ENCODE peak calls at places on chromosomes 4 and X, in five cellular contexts. Y is fibroblast of lung, M is lung, A is LNCaP clone FGC, S is IMR-90. I is an unnamed sample.

GRCh38 chrX:22922961-22923360 is 76.8 kb upstream of the DDX53 start:
- DNase-seq in Y (peak; percentile 69), M (no peak), A (no peak), S (peak; percentile 60), I (peak; percentile 22)

GRCh38 chr4:39259571-39260330 is 77.4 kb downstream of the WDR19 start:
- DNase-seq in Y (peak; percentile 84), M (no peak), A (no peak), S (peak; percentile 86), I (peak; percentile 62)

GRCh38 chrX:30702736-30703135 is 49.5 kb downstream of the GK start:
- DNase-seq in Y (peak; percentile 80), M (no peak), A (no peak), S (peak; percentile 91), I (peak; percentile 36)

GRCh38 chrX:39850630-39851152 is 247.1 kb downstream of the BCOR start:
- DNase-seq in Y (peak; percentile 46), M (no peak), A (no peak), S (peak; percentile 69), I (peak; percentile 54)

GRCh38 chr4:82213485-82214162 is 160.2 kb downstream of the HNRNPD start:
- DNase-seq in Y (no peak), M (no peak), A (no peak), S (no peak), I (no peak)

GRCh38 chrX:7147431-7147977 is at the start of gene STS:
- DNase-seq in Y (peak; percentile 28), M (peak; percentile 33), A (no peak), S (peak; percentile 14), I (peak; percentile 16)

GRCh38 chrX:107449490-107450175 is at the start of gene FRMPD3:
- DNase-seq in Y (no peak), M (no peak), A (no peak), S (no peak), I (no peak)

GRCh38 chr4:79049840-79050520 is 110.7 kb upstream of the PAQR3 start:
- DNase-seq in Y (no peak), M (no peak), A (no peak), S (no peak), I (peak; percentile 9)

GRCh38 chrX:101190736-101191135 is 28.9 kb upstream of the DRP2 start:
- DNase-seq in Y (peak; percentile 23), M (no peak), A (no peak), S (peak; percentile 34), I (no peak)

GRCh38 chr4:4990857-4991540 is 28.3 kb downstream of the CYTL1 start:
- DNase-seq in Y (peak; percentile 85), M (peak; percentile 57), A (no peak), S (peak; percentile 62), I (peak; percentile 55)

GRCh38 chr4:41981456-41981855 is at the start of gene DCAF4L1:
- DNase-seq in Y (no peak), M (no peak), A (no peak), S (no peak), I (no peak)

GRCh38 chr4:186587416-186588018 is 32.1 kb upstream of the MTNR1A start:
- DNase-seq in Y (peak; percentile 41), M (peak; percentile 56), A (peak; percentile 13), S (peak; percentile 65), I (peak; percentile 65)

GRCh38 chrX:1026263-1027015 is 186.0 kb downstream of the CRLF2 start:
- DNase-seq in Y (no peak), M (no peak), A (no peak), S (no peak), I (no peak)

GRCh38 chrX:136183917-136184316 is 36.6 kb downstream of the FHL1 start:
- DNase-seq in Y (no peak), M (no peak), A (no peak), S (no peak), I (no peak)

GRCh38 chrX:153782324-153782723 is 1.5 kb downstream of the SRPK3 start:
- DNase-seq in Y (no peak), M (no peak), A (no peak), S (no peak), I (no peak)

GRCh38 chr4:27635936-27636913 is 775.6 kb downstream of the STIM2 start:
- DNase-seq in Y (no peak), M (no peak), A (no peak), S (no peak), I (no peak)

GRCh38 chr4:133483600-133484246 is 334.6 kb downstream of the PCDH10 start:
- DNase-seq in Y (peak; percentile 58), M (no peak), A (peak; percentile 53), S (peak; percentile 33), I (peak; percentile 57)

GRCh38 chr4:73856518-73856917 is 3.4 kb downstream of the PF4V1 start:
- DNase-seq in Y (peak; percentile 78), M (no peak), A (no peak), S (no peak), I (peak; percentile 83)

GRCh38 chrX:103488332-103488731 is 31.0 kb downstream of the RAB40A start:
- DNase-seq in Y (peak; percentile 8), M (no peak), A (no peak), S (no peak), I (peak; percentile 26)

GRCh38 chrX:41666251-41666650 is 22.5 kb upstream of the GPR34 start:
- DNase-seq in Y (peak; percentile 34), M (no peak), A (no peak), S (peak; percentile 36), I (peak; percentile 28)

DNA sequence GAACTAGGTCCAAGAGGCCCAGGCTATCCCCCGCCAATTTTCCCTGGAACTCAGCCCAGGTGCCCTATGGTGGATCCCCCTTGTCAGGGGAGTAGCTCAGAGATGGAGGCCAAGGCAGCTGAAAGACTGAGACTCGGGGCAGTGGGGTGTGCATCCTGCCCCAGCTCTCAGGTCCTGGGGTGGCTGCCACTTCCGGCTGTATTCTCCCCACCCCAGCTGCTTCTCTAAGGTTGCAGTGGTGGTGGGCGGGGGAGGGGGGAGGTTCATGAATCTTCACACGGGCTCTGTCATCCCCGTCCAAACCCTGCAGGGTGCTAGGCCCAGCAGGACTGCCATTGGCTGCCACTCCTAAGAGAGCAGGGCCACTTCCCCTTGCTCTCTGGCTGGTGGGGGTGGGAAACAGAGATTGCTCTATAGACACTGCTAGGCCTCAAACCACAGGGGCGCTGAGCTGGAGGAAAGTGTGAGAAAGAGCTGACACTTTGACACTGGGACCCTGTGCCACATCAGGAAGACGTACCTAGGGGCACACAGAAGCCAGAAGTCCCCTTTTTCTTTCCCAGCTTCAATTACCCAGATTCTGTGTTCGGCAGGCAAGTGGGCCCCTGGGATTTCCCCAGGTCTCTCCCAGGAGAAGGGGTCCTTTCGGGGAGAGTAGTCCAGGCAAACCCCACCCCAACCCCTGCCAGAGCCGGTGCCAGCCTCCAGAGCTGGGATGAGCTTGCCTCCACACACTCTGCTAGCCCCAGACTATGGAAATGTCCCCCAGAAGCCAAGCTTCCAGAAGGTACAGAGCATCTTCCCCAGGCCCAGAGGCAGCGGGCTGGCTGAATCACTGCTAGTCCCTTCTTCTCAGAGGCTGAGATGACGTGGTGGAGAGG is 1.6 kb downstream of the SASH3 start:
- DNase-seq in Y (no peak), M (peak; percentile 46), A (no peak), S (no peak), I (no peak)
- H3K4me3 ChIP-seq in Y (no peak overlapping the region), M (no peak overlapping the region), A (no peak overlapping the region), S (no peak overlapping the region), I (no peak overlapping the region)

GRCh38 chr4:182877326-182877883 is 39.8 kb downstream of the DCTD start:
- DNase-seq in Y (no peak), M (no peak), A (no peak), S (no peak), I (no peak)
- TF ChIP-seq CTCF in Y (no peak), M (no peak), A (peak; percentile 3), S (no peak), I (no peak)

DNA sequence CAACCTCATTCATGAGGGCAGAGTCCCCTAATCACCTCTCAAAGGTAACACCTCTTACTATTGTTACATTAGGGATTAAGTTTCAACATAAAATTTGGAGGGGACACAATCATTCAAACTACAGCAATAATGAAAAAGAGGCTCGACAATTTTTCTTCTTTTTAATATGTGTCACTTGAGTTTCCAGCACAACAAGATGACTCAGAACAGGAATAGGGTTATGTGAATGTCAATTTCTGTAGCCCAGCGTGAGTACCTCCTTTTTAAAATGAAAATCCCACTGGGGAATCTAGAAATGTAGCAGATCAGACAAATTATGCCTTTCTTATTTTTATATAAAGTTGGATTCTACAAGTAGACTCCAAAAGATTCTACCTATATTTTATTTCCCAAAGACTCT is 83.7 kb downstream of the ZNF330 start:
- DNase-seq in Y (no peak), M (no peak), A (no peak), S (no peak), I (no peak)
- H3K4me3 ChIP-seq in Y (no peak overlapping the region), M (no peak overlapping the region), A (no peak overlapping the region), S (no peak overlapping the region), I (no peak overlapping the region)

GRCh38 chr4:183072181-183072580 is 26.9 kb upstream of the WWC2 start:
- DNase-seq in Y (peak; percentile 68), M (no peak), A (no peak), S (peak; percentile 29), I (no peak)
- TF ChIP-seq CTCF in Y (no peak), M (no peak), A (no peak), S (no peak), I (no peak)

DNA sequence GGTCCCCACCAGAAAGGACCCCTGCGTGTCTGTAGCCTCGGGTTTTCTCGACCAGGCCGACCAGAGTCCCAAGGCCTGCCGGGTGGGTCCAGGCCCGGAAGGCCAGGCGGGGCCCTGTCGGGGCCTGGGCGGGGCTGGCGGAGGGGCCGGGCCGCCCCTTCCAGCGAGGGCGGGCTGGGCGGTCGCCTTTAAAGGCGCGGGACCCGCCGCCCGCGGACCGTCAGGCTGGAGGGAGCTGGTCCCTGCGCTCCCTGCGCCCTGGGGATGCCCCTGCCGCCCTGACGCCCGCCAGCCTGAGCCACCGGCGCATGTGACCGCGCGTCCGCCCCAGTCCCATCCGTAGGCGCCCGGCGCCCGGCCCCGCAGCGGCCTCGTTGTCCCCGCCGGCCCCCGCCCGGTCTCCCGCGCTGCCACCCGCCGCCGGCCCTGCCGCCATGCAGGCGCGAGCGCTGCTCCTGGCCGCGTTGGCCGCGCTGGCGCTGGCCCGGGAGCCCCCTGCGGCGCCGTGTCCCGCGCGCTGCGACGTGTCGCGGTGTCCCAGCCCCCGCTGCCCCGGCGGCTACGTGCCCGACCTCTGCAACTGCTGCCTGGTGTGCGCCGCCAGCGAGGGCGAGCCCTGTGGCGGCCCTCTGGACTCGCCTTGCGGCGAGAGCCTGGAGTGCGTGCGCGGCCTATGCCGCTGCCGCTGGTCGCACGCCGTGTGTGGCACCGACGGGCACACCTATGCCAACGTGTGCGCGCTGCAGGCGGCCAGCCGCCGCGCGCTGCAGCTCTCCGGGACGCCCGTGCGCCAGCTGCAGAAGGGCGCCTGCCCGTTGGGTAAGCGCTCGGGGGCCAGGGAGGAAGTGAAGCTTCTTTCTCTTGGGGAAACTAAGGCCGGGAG is at the start of gene HTRA3:
- DNase-seq in Y (peak; percentile 49), M (no peak), A (no peak), S (peak; percentile 31), I (no peak)
- H3K4me3 ChIP-seq in Y (no peak within 1 kb of the TSS), M (peak within 1 kb of the TSS; percentile 22), A (no peak within 1 kb of the TSS), S (peak within 1 kb of the TSS; percentile 34), I (no peak within 1 kb of the TSS)

GRCh38 chr4:175229154-175229553 is 311.0 kb downstream of the ADAM29 start:
- DNase-seq in Y (no peak), M (no peak), A (no peak), S (no peak), I (no peak)
- TF ChIP-seq CTCF in Y (no peak), M (no peak), A (no peak), S (no peak), I (no peak)

I was measured in astrocyte of the spinal cord.